ENCODE peak calls at places on chromosomes 16 and 17, in ten cellular contexts. W is anterior cingulate cortex; B is NCI-H446; D is NCI-H1092; L is stimulated activated CD4-positive, alpha-beta T cell treated with anti-CD3 and anti-CD28 coated beads, Interleukin-15, amount 100 ng/mL, for 1 hour; O is activated CD8-positive, alpha-beta memory T cell treated with anti-CD3 and anti-CD28 coated beads for 1 hour; Y is activated T-helper 1 cell treated with Interleukin-2 at 50 U/mL for 16 hours; R is NCI-H774; F is memory B cell; K is psoas muscle. N is an unnamed sample.

GRCh38 chr17:72120878-72121163 is at the start of gene SOX9:
- DNase-seq in O (no peak), W (peak), B (peak), F (no peak), L (no peak), D (peak), R (peak), Y (no peak), K (peak), N (peak)

GRCh38 chr17:8076502-8077266 is 10.8 kb downstream of the ALOX12B start:
- DNase-seq in F (no peak), L (no peak), B (no peak), W (no peak), D (no peak), R (no peak), K (no peak), Y (no peak), O (no peak), N (no peak)

GRCh38 chr16:57647136-57647875 is 18.9 kb downstream of the ADGRG1 start:
- DNase-seq in Y (no peak), R (no peak), D (no peak), B (no peak), F (no peak), W (no peak), L (no peak), O (no peak), K (no peak), N (peak)

GRCh38 chr16:20675488-20676267 is 21.8 kb downstream of the ACSM1 start:
- DNase-seq in O (no peak), K (no peak), F (no peak), Y (no peak), L (peak), D (peak), R (peak), W (no peak), B (no peak), N (peak)

GRCh38 chr16:67017810-67018488 is 11.0 kb upstream of the CBFB start:
- DNase-seq in O (peak), K (peak), R (peak), B (peak), W (peak), F (peak), D (peak), L (peak), Y (peak), N (peak)

GRCh38 chr16:23365602-23366240 is 63.6 kb downstream of the SCNN1B start:
- DNase-seq in B (no peak), W (no peak), D (no peak), Y (no peak), K (no peak), L (no peak), F (no peak), R (peak), O (no peak), N (peak)

GRCh38 chr16:27722892-27723450 is 173.0 kb downstream of the KATNIP start:
- DNase-seq in F (no peak), O (no peak), W (no peak), B (no peak), L (no peak), Y (no peak), D (no peak), K (no peak), R (no peak), N (no peak)

GRCh38 chr16:67342616-67343015 is 16.0 kb downstream of the LRRC36 start:
- DNase-seq in Y (no peak), K (no peak), R (no peak), W (no peak), F (no peak), D (no peak), B (no peak), L (no peak), O (no peak), N (peak)

GRCh38 chr17:80732268-80732667 is 187.6 kb downstream of the RPTOR start:
- DNase-seq in Y (no peak), W (no peak), D (no peak), K (no peak), F (no peak), B (no peak), R (no peak), L (no peak), O (no peak), N (no peak)

GRCh38 chr17:29163563-29163962 is 16.6 kb downstream of the MYO18A start:
- DNase-seq in D (no peak), O (no peak), Y (no peak), K (no peak), R (no peak), B (no peak), F (no peak), W (no peak), L (no peak), N (no peak)

GRCh38 chr16:63702981-63703590 is 1418.8 kb downstream of the CDH11 start:
- DNase-seq in O (no peak), K (no peak), R (no peak), B (no peak), D (no peak), F (no peak), Y (no peak), W (no peak), L (no peak), N (peak)

GRCh38 chr16:23058576-23058975 is 90.7 kb downstream of the USP31 start:
- DNase-seq in O (no peak), D (no peak), L (no peak), R (no peak), F (no peak), Y (no peak), K (no peak), W (no peak), B (no peak), N (no peak)

GRCh38 chr17:72734611-72735010 is 357.9 kb downstream of the SLC39A11 start:
- DNase-seq in Y (no peak), K (no peak), O (no peak), L (no peak), B (no peak), F (no peak), R (no peak), D (no peak), W (no peak), N (no peak)

GRCh38 chr17:39401412-39402278 is at the start of gene FBXL20:
- DNase-seq in B (peak), K (peak), F (peak), W (peak), D (peak), Y (peak), R (peak), O (peak), L (peak), N (peak)

GRCh38 chr17:4007346-4008081 is 43.3 kb upstream of the ATP2A3 start:
- DNase-seq in R (no peak), F (no peak), B (no peak), Y (no peak), D (no peak), L (no peak), W (no peak), O (no peak), K (no peak), N (no peak)

GRCh38 chr17:76141212-76142043 is at the start of gene FOXJ1:
- DNase-seq in L (peak), D (peak), F (peak), W (peak), B (peak), Y (peak), K (peak), O (peak), R (peak), N (peak)

GRCh38 chr17:18278867-18279266 is 18.4 kb downstream of the MIEF2 start:
- DNase-seq in O (no peak), Y (no peak), L (no peak), D (no peak), B (no peak), R (no peak), K (no peak), F (no peak), W (no peak), N (no peak)

GRCh38 chr17:28498652-28499365 is 7.3 kb upstream of the FOXN1 start:
- DNase-seq in R (no peak), K (no peak), B (no peak), Y (no peak), O (no peak), L (no peak), D (no peak), W (no peak), F (no peak), N (no peak)

GRCh38 chr16:89067677-89068076 is 26.0 kb upstream of the ACSF3 start:
- DNase-seq in K (no peak), Y (no peak), W (no peak), B (no peak), O (no peak), F (no peak), L (no peak), D (no peak), R (no peak), N (no peak)

GRCh38 chr17:40703652-40704051 is at the start of gene KRT24:
- DNase-seq in L (no peak), O (no peak), K (no peak), F (no peak), Y (no peak), D (no peak), B (no peak), R (no peak), W (no peak), N (no peak)

GRCh38 chr17:4304417-4305027 is 40.7 kb upstream of the ANKFY1 start:
- DNase-seq in W (peak), D (no peak), K (no peak), L (no peak), F (peak), O (peak), R (no peak), Y (peak), B (peak), N (peak)

GRCh38 chr16:30771726-30772125 is 9.6 kb downstream of the RNF40 start:
- DNase-seq in K (no peak), O (no peak), B (no peak), L (no peak), R (no peak), D (no peak), W (no peak), F (no peak), Y (no peak), N (no peak)

GRCh38 chr16:9407206-9407758 is 315.8 kb downstream of the HAPSTR1 start:
- DNase-seq in W (no peak), L (no peak), F (no peak), R (no peak), B (no peak), D (no peak), O (no peak), K (no peak), Y (no peak), N (no peak)